ENCODE peak calls at places on chromosomes 2 and 18, in seven cellular contexts. One of them, this sample, is unnamed.
A peak's percentile ranks its signal among the peaks of the same experiment; 100 is the strongest.

GRCh38 chr2:141109633-141110032 is 1021.2 kb downstream of the LRP1B start:
- DNase-seq in caudate nucleus: no peak
- DNase-seq in activated CD4-positive, alpha-beta T cell treated with anti-CD3 and anti-CD28 coated beads for 48 hours: no peak
- DNase-seq in stimulated activated CD4-positive, alpha-beta T cell treated with anti-CD3 and anti-CD28 coated beads, Interleukin-1b, Interleukin-23, amount 100 ng/mL, for 24 hours: no peak
- DNase-seq in cortex of kidney: no peak
- DNase-seq in LoVo: no peak
- DNase-seq in IMR-90: no peak
- DNase-seq in this sample: no peak

GRCh38 chr18:47817017-47817911 is 113.2 kb downstream of the SMAD2 start:
- DNase-seq in activated CD4-positive, alpha-beta T cell treated with anti-CD3 and anti-CD28 coated beads for 48 hours: no peak
- DNase-seq in LoVo: no peak
- DNase-seq in caudate nucleus: no peak
- DNase-seq in cortex of kidney: no peak
- DNase-seq in IMR-90: peak; percentile 6
- DNase-seq in stimulated activated CD4-positive, alpha-beta T cell treated with anti-CD3 and anti-CD28 coated beads, Interleukin-1b, Interleukin-23, amount 100 ng/mL, for 24 hours: no peak
- DNase-seq in this sample: no peak

GRCh38 chr2:15874854-15875776 is 65.2 kb upstream of the MYCN start:
- DNase-seq in stimulated activated CD4-positive, alpha-beta T cell treated with anti-CD3 and anti-CD28 coated beads, Interleukin-1b, Interleukin-23, amount 100 ng/mL, for 24 hours: no peak
- DNase-seq in activated CD4-positive, alpha-beta T cell treated with anti-CD3 and anti-CD28 coated beads for 48 hours: no peak
- DNase-seq in caudate nucleus: no peak
- DNase-seq in IMR-90: no peak
- DNase-seq in LoVo: no peak
- DNase-seq in cortex of kidney: no peak
- DNase-seq in this sample: no peak

GRCh38 chr18:39558658-39559057 is 1993.1 kb upstream of the CELF4 start:
- DNase-seq in cortex of kidney: no peak
- DNase-seq in caudate nucleus: no peak
- DNase-seq in stimulated activated CD4-positive, alpha-beta T cell treated with anti-CD3 and anti-CD28 coated beads, Interleukin-1b, Interleukin-23, amount 100 ng/mL, for 24 hours: no peak
- DNase-seq in LoVo: no peak
- DNase-seq in IMR-90: peak; percentile 4
- DNase-seq in activated CD4-positive, alpha-beta T cell treated with anti-CD3 and anti-CD28 coated beads for 48 hours: no peak
- DNase-seq in this sample: no peak

GRCh38 chr2:205644018-205644417 is 38.3 kb upstream of the NRP2 start:
- DNase-seq in LoVo: no peak
- DNase-seq in activated CD4-positive, alpha-beta T cell treated with anti-CD3 and anti-CD28 coated beads for 48 hours: no peak
- DNase-seq in cortex of kidney: no peak
- DNase-seq in caudate nucleus: no peak
- DNase-seq in IMR-90: peak; percentile 48
- DNase-seq in stimulated activated CD4-positive, alpha-beta T cell treated with anti-CD3 and anti-CD28 coated beads, Interleukin-1b, Interleukin-23, amount 100 ng/mL, for 24 hours: no peak
- DNase-seq in this sample: no peak

GRCh38 chr2:230824406-230824978 is 40.2 kb upstream of the ITM2C start:
- DNase-seq in IMR-90: peak; percentile 81
- DNase-seq in LoVo: peak; percentile 88
- DNase-seq in activated CD4-positive, alpha-beta T cell treated with anti-CD3 and anti-CD28 coated beads for 48 hours: peak; percentile 61
- DNase-seq in caudate nucleus: peak; percentile 38
- DNase-seq in stimulated activated CD4-positive, alpha-beta T cell treated with anti-CD3 and anti-CD28 coated beads, Interleukin-1b, Interleukin-23, amount 100 ng/mL, for 24 hours: no peak
- DNase-seq in cortex of kidney: no peak
- DNase-seq in this sample: peak; percentile 63

GRCh38 chr2:131394147-131394931 is 30.4 kb upstream of the RAB6D start:
- DNase-seq in cortex of kidney: no peak
- DNase-seq in activated CD4-positive, alpha-beta T cell treated with anti-CD3 and anti-CD28 coated beads for 48 hours: peak; percentile 46
- DNase-seq in IMR-90: no peak
- DNase-seq in LoVo: no peak
- DNase-seq in stimulated activated CD4-positive, alpha-beta T cell treated with anti-CD3 and anti-CD28 coated beads, Interleukin-1b, Interleukin-23, amount 100 ng/mL, for 24 hours: peak; percentile 4
- DNase-seq in caudate nucleus: no peak
- DNase-seq in this sample: no peak

GRCh38 chr2:23658466-23658942 is 268.4 kb downstream of the ATAD2B start:
- DNase-seq in stimulated activated CD4-positive, alpha-beta T cell treated with anti-CD3 and anti-CD28 coated beads, Interleukin-1b, Interleukin-23, amount 100 ng/mL, for 24 hours: peak; percentile 28
- DNase-seq in LoVo: no peak
- DNase-seq in activated CD4-positive, alpha-beta T cell treated with anti-CD3 and anti-CD28 coated beads for 48 hours: peak; percentile 71
- DNase-seq in caudate nucleus: no peak
- DNase-seq in cortex of kidney: no peak
- DNase-seq in IMR-90: peak; percentile 17
- DNase-seq in this sample: no peak

GRCh38 chr18:61578846-61579245 is 245.6 kb downstream of the CDH20 start:
- DNase-seq in activated CD4-positive, alpha-beta T cell treated with anti-CD3 and anti-CD28 coated beads for 48 hours: no peak
- DNase-seq in stimulated activated CD4-positive, alpha-beta T cell treated with anti-CD3 and anti-CD28 coated beads, Interleukin-1b, Interleukin-23, amount 100 ng/mL, for 24 hours: no peak
- DNase-seq in LoVo: no peak
- DNase-seq in cortex of kidney: no peak
- DNase-seq in IMR-90: no peak
- DNase-seq in caudate nucleus: no peak
- DNase-seq in this sample: no peak

This sample was measured in Caki2.